ENCODE peak calls at places on chromosome 10, in eight cellular contexts. One of them, this sample, is unnamed.

GRCh38 chr10:101189461-101190401 is 39.5 kb downstream of the LBX1 start:
- DNase-seq in naive B cell: no peak
- DNase-seq in kidney epithelial cell: no peak
- DNase-seq in stimulated activated CD8-positive, alpha-beta memory T cell treated with anti-CD3 and anti-CD28 coated beads, Interleukin-15, amount 100 ng/mL, for 24 hours: no peak
- DNase-seq in AG04449: no peak
- DNase-seq in iPS-NIHi11: peak; percentile 72
- DNase-seq in activated gamma-delta T cell treated with Interleukin-2 at 50 U/mL for 16 hours: no peak
- DNase-seq in prostate gland: no peak
- DNase-seq in this sample: no peak

GRCh38 chr10:7035111-7035761 is 375.6 kb downstream of the SFMBT2 start:
- DNase-seq in iPS-NIHi11: no peak
- DNase-seq in AG04449: no peak
- DNase-seq in kidney epithelial cell: no peak
- DNase-seq in naive B cell: no peak
- DNase-seq in prostate gland: no peak
- DNase-seq in activated gamma-delta T cell treated with Interleukin-2 at 50 U/mL for 16 hours: no peak
- DNase-seq in stimulated activated CD8-positive, alpha-beta memory T cell treated with anti-CD3 and anti-CD28 coated beads, Interleukin-15, amount 100 ng/mL, for 24 hours: no peak
- DNase-seq in this sample: no peak

GRCh38 chr10:130438861-130439260 is 302.7 kb downstream of the GLRX3 start:
- DNase-seq in kidney epithelial cell: no peak
- DNase-seq in stimulated activated CD8-positive, alpha-beta memory T cell treated with anti-CD3 and anti-CD28 coated beads, Interleukin-15, amount 100 ng/mL, for 24 hours: no peak
- DNase-seq in AG04449: no peak
- DNase-seq in naive B cell: no peak
- DNase-seq in prostate gland: no peak
- DNase-seq in iPS-NIHi11: no peak
- DNase-seq in activated gamma-delta T cell treated with Interleukin-2 at 50 U/mL for 16 hours: no peak
- DNase-seq in this sample: no peak

GRCh38 chr10:46091080-46091833 is 45.2 kb upstream of the MSMB start:
- DNase-seq in kidney epithelial cell: no peak
- DNase-seq in stimulated activated CD8-positive, alpha-beta memory T cell treated with anti-CD3 and anti-CD28 coated beads, Interleukin-15, amount 100 ng/mL, for 24 hours: no peak
- DNase-seq in naive B cell: no peak
- DNase-seq in prostate gland: no peak
- DNase-seq in iPS-NIHi11: peak; percentile 3
- DNase-seq in AG04449: no peak
- DNase-seq in activated gamma-delta T cell treated with Interleukin-2 at 50 U/mL for 16 hours: peak; percentile 35
- DNase-seq in this sample: no peak

GRCh38 chr10:49606981-49607535 is 3.1 kb upstream of the SLC18A3 start:
- DNase-seq in naive B cell: peak; percentile 40
- DNase-seq in kidney epithelial cell: peak; percentile 19
- DNase-seq in activated gamma-delta T cell treated with Interleukin-2 at 50 U/mL for 16 hours: peak; percentile 67
- DNase-seq in stimulated activated CD8-positive, alpha-beta memory T cell treated with anti-CD3 and anti-CD28 coated beads, Interleukin-15, amount 100 ng/mL, for 24 hours: peak; percentile 13
- DNase-seq in iPS-NIHi11: peak; percentile 92
- DNase-seq in prostate gland: no peak
- DNase-seq in AG04449: no peak
- DNase-seq in this sample: peak; percentile 83

GRCh38 chr10:122555431-122555830 is 5.1 kb upstream of the DMBT1 start:
- DNase-seq in prostate gland: no peak
- DNase-seq in iPS-NIHi11: no peak
- DNase-seq in kidney epithelial cell: no peak
- DNase-seq in AG04449: no peak
- DNase-seq in stimulated activated CD8-positive, alpha-beta memory T cell treated with anti-CD3 and anti-CD28 coated beads, Interleukin-15, amount 100 ng/mL, for 24 hours: no peak
- DNase-seq in naive B cell: no peak
- DNase-seq in activated gamma-delta T cell treated with Interleukin-2 at 50 U/mL for 16 hours: no peak
- DNase-seq in this sample: no peak

GRCh38 chr10:122854648-122855047 is 9.0 kb upstream of the CUZD1 start:
- DNase-seq in stimulated activated CD8-positive, alpha-beta memory T cell treated with anti-CD3 and anti-CD28 coated beads, Interleukin-15, amount 100 ng/mL, for 24 hours: no peak
- DNase-seq in activated gamma-delta T cell treated with Interleukin-2 at 50 U/mL for 16 hours: no peak
- DNase-seq in prostate gland: no peak
- DNase-seq in AG04449: peak; percentile 55
- DNase-seq in kidney epithelial cell: peak; percentile 54
- DNase-seq in naive B cell: no peak
- DNase-seq in iPS-NIHi11: no peak
- DNase-seq in this sample: no peak

GRCh38 chr10:11177926-11178453 is 160.3 kb downstream of the CELF2 start:
- DNase-seq in stimulated activated CD8-positive, alpha-beta memory T cell treated with anti-CD3 and anti-CD28 coated beads, Interleukin-15, amount 100 ng/mL, for 24 hours: no peak
- DNase-seq in prostate gland: no peak
- DNase-seq in AG04449: no peak
- DNase-seq in naive B cell: no peak
- DNase-seq in iPS-NIHi11: no peak
- DNase-seq in activated gamma-delta T cell treated with Interleukin-2 at 50 U/mL for 16 hours: no peak
- DNase-seq in kidney epithelial cell: no peak
- DNase-seq in this sample: no peak

This sample was measured in HEK293T.